ENCODE peak calls at places on chromosome 9, in five cellular contexts. One of them, this sample, is unnamed.
A peak's percentile ranks its signal among the peaks of the same experiment; 100 is the strongest.

GRCh38 chr9:77462066-77462465 is 186.1 kb downstream of the GNA14 start:
- DNase-seq in GM12878: no peak
- DNase-seq in K562: no peak
- DNase-seq in SK-N-SH: no peak
- DNase-seq in HepG2: no peak
- DNase-seq in this sample: no peak

GRCh38 chr9:120910643-120911042 is 16.0 kb downstream of the TRAF1 start:
- DNase-seq in GM12878: no peak
- DNase-seq in SK-N-SH: no peak
- DNase-seq in K562: no peak
- DNase-seq in HepG2: no peak
- DNase-seq in this sample: no peak

GRCh38 chr9:87512321-87512720 is 14.7 kb downstream of the DAPK1 start:
- DNase-seq in GM12878: no peak
- DNase-seq in K562: no peak
- DNase-seq in HepG2: no peak
- DNase-seq in SK-N-SH: no peak
- DNase-seq in this sample: no peak

GRCh38 chr9:8564960-8565359 is 765.4 kb upstream of the DMAC1 start:
- DNase-seq in SK-N-SH: no peak
- DNase-seq in K562: no peak
- DNase-seq in HepG2: no peak
- DNase-seq in GM12878: no peak
- DNase-seq in this sample: no peak

GRCh38 chr9:136629879-136630661 is 32.6 kb upstream of the EGFL7 start:
- DNase-seq in SK-N-SH: peak; percentile 91
- DNase-seq in GM12878: no peak
- DNase-seq in K562: peak; percentile 72
- DNase-seq in HepG2: peak; percentile 39
- DNase-seq in this sample: no peak

GRCh38 chr9:34554211-34555001 is 31.6 kb upstream of the ENHO start:
- DNase-seq in K562: no peak
- DNase-seq in SK-N-SH: peak; percentile 85
- DNase-seq in HepG2: no peak
- DNase-seq in GM12878: no peak
- DNase-seq in this sample: no peak

GRCh38 chr9:93674580-93675335 is 98.4 kb downstream of the PHF2 start:
- DNase-seq in HepG2: no peak
- DNase-seq in GM12878: no peak
- DNase-seq in SK-N-SH: peak; percentile 9
- DNase-seq in K562: no peak
- DNase-seq in this sample: no peak

GRCh38 chr9:4579011-4579410 is 83.1 kb upstream of the PLPP6 start:
- DNase-seq in K562: no peak
- DNase-seq in GM12878: no peak
- DNase-seq in SK-N-SH: no peak
- DNase-seq in HepG2: no peak
- DNase-seq in this sample: no peak

GRCh38 chr9:1238407-1238806 is 188.2 kb downstream of the DMRT2 start:
- DNase-seq in GM12878: no peak
- DNase-seq in SK-N-SH: no peak
- DNase-seq in HepG2: no peak
- DNase-seq in K562: no peak
- DNase-seq in this sample: no peak

GRCh38 chr9:7961076-7961475 is 161.5 kb upstream of the DMAC1 start:
- DNase-seq in HepG2: no peak
- DNase-seq in SK-N-SH: no peak
- DNase-seq in GM12878: no peak
- DNase-seq in K562: no peak
- DNase-seq in this sample: no peak

GRCh38 chr9:70362952-70363351 is 51.5 kb downstream of the KLF9 start:
- DNase-seq in GM12878: no peak
- DNase-seq in SK-N-SH: no peak
- DNase-seq in HepG2: no peak
- DNase-seq in K562: no peak
- DNase-seq in this sample: no peak
- TF ChIP-seq ZBTB33 in GM12878: no peak
- TF ChIP-seq ZBTB33 in SK-N-SH: no peak
- TF ChIP-seq ZBTB33 in HepG2: peak; percentile 43
- TF ChIP-seq ZBTB33 in K562: no peak
- TF ChIP-seq ZBTB33 in this sample: no peak

DNA sequence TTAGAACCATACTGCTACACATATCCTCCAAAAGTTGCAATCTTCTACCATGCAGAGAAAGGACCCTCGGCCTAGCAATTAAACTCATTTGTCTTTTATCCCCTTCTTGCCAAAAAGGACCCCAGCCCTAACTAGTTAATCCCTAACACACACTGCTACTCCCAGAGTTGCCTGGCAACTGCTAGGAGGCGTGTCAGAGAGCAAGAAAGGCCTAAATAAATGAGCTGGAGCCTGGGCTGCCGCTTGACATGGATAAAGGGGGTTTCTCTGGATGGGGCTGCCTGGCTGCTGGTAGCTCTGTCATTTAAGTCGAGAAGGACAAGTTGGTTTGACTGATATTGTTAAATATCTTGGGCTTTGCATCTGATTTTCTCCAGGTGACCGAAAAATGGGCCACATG is 194.8 kb downstream of the CRB2 start:
- DNase-seq in GM12878: no peak
- DNase-seq in HepG2: no peak
- DNase-seq in SK-N-SH: peak; percentile 37
- DNase-seq in K562: no peak
- DNase-seq in this sample: no peak
- TF ChIP-seq ZBTB33 in GM12878: no peak
- TF ChIP-seq ZBTB33 in HepG2: no peak
- TF ChIP-seq ZBTB33 in SK-N-SH: no peak
- TF ChIP-seq ZBTB33 in K562: no peak
- TF ChIP-seq ZBTB33 in this sample: no peak

GRCh38 chr9:88936668-88937067 is 54.6 kb upstream of the S1PR3 start:
- DNase-seq in HepG2: no peak
- DNase-seq in GM12878: no peak
- DNase-seq in K562: no peak
- DNase-seq in SK-N-SH: no peak
- DNase-seq in this sample: no peak
- TF ChIP-seq ZBTB33 in HepG2: no peak
- TF ChIP-seq ZBTB33 in GM12878: no peak
- TF ChIP-seq ZBTB33 in K562: no peak
- TF ChIP-seq ZBTB33 in SK-N-SH: no peak
- TF ChIP-seq ZBTB33 in this sample: no peak

GRCh38 chr9:110531776-110532175 is 47.8 kb downstream of the SVEP1 start:
- DNase-seq in K562: no peak
- DNase-seq in GM12878: no peak
- DNase-seq in SK-N-SH: no peak
- DNase-seq in HepG2: no peak
- DNase-seq in this sample: no peak
- TF ChIP-seq ZBTB33 in K562: no peak
- TF ChIP-seq ZBTB33 in GM12878: no peak
- TF ChIP-seq ZBTB33 in SK-N-SH: no peak
- TF ChIP-seq ZBTB33 in HepG2: no peak
- TF ChIP-seq ZBTB33 in this sample: no peak

DNA sequence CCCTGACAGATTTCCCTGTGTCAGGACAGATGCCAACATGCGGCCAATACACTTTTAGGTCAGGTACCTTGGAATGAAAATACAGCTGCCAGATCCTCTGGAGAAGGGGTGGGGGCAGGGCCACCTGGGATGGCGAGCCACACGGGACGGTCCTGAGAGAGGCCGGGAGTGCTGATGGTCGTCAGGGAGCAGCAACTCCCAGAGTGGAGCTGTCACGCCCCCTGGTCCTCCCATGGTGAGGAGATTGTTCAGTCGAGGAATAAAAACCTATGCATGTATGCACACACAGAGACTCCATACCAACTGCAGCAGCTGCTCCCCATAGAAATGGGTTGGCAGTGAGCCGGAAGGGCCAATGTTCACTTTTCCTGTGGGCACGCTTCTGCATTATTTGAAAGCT is 45.1 kb upstream of the SEMA4D start:
- DNase-seq in GM12878: no peak
- DNase-seq in HepG2: no peak
- DNase-seq in SK-N-SH: no peak
- DNase-seq in K562: no peak
- DNase-seq in this sample: no peak
- TF ChIP-seq ZBTB33 in GM12878: no peak
- TF ChIP-seq ZBTB33 in HepG2: no peak
- TF ChIP-seq ZBTB33 in SK-N-SH: no peak
- TF ChIP-seq ZBTB33 in K562: no peak
- TF ChIP-seq ZBTB33 in this sample: no peak

GRCh38 chr9:80885894-80886293 is 803.5 kb downstream of the TLE1 start:
- DNase-seq in GM12878: no peak
- DNase-seq in SK-N-SH: no peak
- DNase-seq in HepG2: no peak
- DNase-seq in K562: no peak
- DNase-seq in this sample: no peak

GRCh38 chr9:80878556-80878955 is 810.8 kb downstream of the TLE1 start:
- DNase-seq in GM12878: no peak
- DNase-seq in SK-N-SH: no peak
- DNase-seq in HepG2: no peak
- DNase-seq in K562: no peak
- DNase-seq in this sample: no peak

GRCh38 chr9:80881350-80881749 is 808.0 kb downstream of the TLE1 start:
- DNase-seq in GM12878: no peak
- DNase-seq in SK-N-SH: peak; percentile 22
- DNase-seq in K562: no peak
- DNase-seq in HepG2: no peak
- DNase-seq in this sample: no peak

GRCh38 chr9:80884180-80884579 is 805.2 kb downstream of the TLE1 start:
- DNase-seq in SK-N-SH: no peak
- DNase-seq in K562: no peak
- DNase-seq in GM12878: no peak
- DNase-seq in HepG2: no peak
- DNase-seq in this sample: no peak

GRCh38 chr9:80881946-80882345 is 807.4 kb downstream of the TLE1 start:
- DNase-seq in GM12878: no peak
- DNase-seq in HepG2: no peak
- DNase-seq in K562: no peak
- DNase-seq in SK-N-SH: peak; percentile 19
- DNase-seq in this sample: no peak
- TF ChIP-seq ZBTB33 in GM12878: no peak
- TF ChIP-seq ZBTB33 in HepG2: no peak
- TF ChIP-seq ZBTB33 in K562: no peak
- TF ChIP-seq ZBTB33 in SK-N-SH: no peak
- TF ChIP-seq ZBTB33 in this sample: no peak

This sample was measured in HCT116.